ENCODE peak calls at places on chromosomes 7 and 10, in six cellular contexts. One of them, this sample, is unnamed.

GRCh38 chr10:101834341-101834740 is 9.3 kb downstream of the KCNIP2 start:
- DNase-seq in astrocyte of the spinal cord: no peak
- DNase-seq in activated naive CD4-positive, alpha-beta T cell treated with anti-CD3 and anti-CD28 coated beads for 36 hours: no peak
- DNase-seq in pancreas: no peak
- DNase-seq in central memory CD4-positive, alpha-beta T cell: no peak
- DNase-seq in heart left ventricle: no peak
- DNase-seq in this sample: peak

GRCh38 chr7:74174606-74175082 is 488 bp downstream of the EIF4H start:
- DNase-seq in pancreas: peak
- DNase-seq in activated naive CD4-positive, alpha-beta T cell treated with anti-CD3 and anti-CD28 coated beads for 36 hours: peak
- DNase-seq in central memory CD4-positive, alpha-beta T cell: no peak
- DNase-seq in astrocyte of the spinal cord: peak
- DNase-seq in heart left ventricle: peak
- DNase-seq in this sample: no peak

GRCh38 chr10:123502983-123503382 is 163.2 kb upstream of the GPR26 start:
- DNase-seq in heart left ventricle: no peak
- DNase-seq in central memory CD4-positive, alpha-beta T cell: no peak
- DNase-seq in activated naive CD4-positive, alpha-beta T cell treated with anti-CD3 and anti-CD28 coated beads for 36 hours: no peak
- DNase-seq in astrocyte of the spinal cord: no peak
- DNase-seq in pancreas: no peak
- DNase-seq in this sample: no peak

GRCh38 chr10:80463868-80464267 is 9.8 kb downstream of the TSPAN14 start:
- DNase-seq in central memory CD4-positive, alpha-beta T cell: no peak
- DNase-seq in astrocyte of the spinal cord: no peak
- DNase-seq in heart left ventricle: no peak
- DNase-seq in activated naive CD4-positive, alpha-beta T cell treated with anti-CD3 and anti-CD28 coated beads for 36 hours: no peak
- DNase-seq in pancreas: no peak
- DNase-seq in this sample: no peak

GRCh38 chr7:143394068-143394467 is 12.9 kb downstream of the ZYX start:
- DNase-seq in astrocyte of the spinal cord: no peak
- DNase-seq in pancreas: no peak
- DNase-seq in activated naive CD4-positive, alpha-beta T cell treated with anti-CD3 and anti-CD28 coated beads for 36 hours: no peak
- DNase-seq in heart left ventricle: no peak
- DNase-seq in central memory CD4-positive, alpha-beta T cell: no peak
- DNase-seq in this sample: no peak

GRCh38 chr10:132735341-132735775 is 50.6 kb downstream of the NKX6-2 start:
- DNase-seq in astrocyte of the spinal cord: no peak
- DNase-seq in central memory CD4-positive, alpha-beta T cell: no peak
- DNase-seq in activated naive CD4-positive, alpha-beta T cell treated with anti-CD3 and anti-CD28 coated beads for 36 hours: no peak
- DNase-seq in heart left ventricle: no peak
- DNase-seq in pancreas: no peak
- DNase-seq in this sample: no peak

GRCh38 chr10:24928163-24928562 is 24.2 kb downstream of the PRTFDC1 start:
- DNase-seq in activated naive CD4-positive, alpha-beta T cell treated with anti-CD3 and anti-CD28 coated beads for 36 hours: no peak
- DNase-seq in heart left ventricle: no peak
- DNase-seq in central memory CD4-positive, alpha-beta T cell: no peak
- DNase-seq in pancreas: no peak
- DNase-seq in astrocyte of the spinal cord: no peak
- DNase-seq in this sample: no peak

GRCh38 chr10:124451227-124451807 is 1.5 kb upstream of the NKX1-2 start:
- DNase-seq in astrocyte of the spinal cord: no peak
- DNase-seq in activated naive CD4-positive, alpha-beta T cell treated with anti-CD3 and anti-CD28 coated beads for 36 hours: no peak
- DNase-seq in heart left ventricle: no peak
- DNase-seq in pancreas: no peak
- DNase-seq in central memory CD4-positive, alpha-beta T cell: no peak
- DNase-seq in this sample: no peak

GRCh38 chr10:71766717-71767419 is 6.5 kb downstream of the VSIR start:
- DNase-seq in central memory CD4-positive, alpha-beta T cell: no peak
- DNase-seq in heart left ventricle: peak
- DNase-seq in activated naive CD4-positive, alpha-beta T cell treated with anti-CD3 and anti-CD28 coated beads for 36 hours: no peak
- DNase-seq in astrocyte of the spinal cord: peak
- DNase-seq in pancreas: peak
- DNase-seq in this sample: no peak

GRCh38 chr7:148813890-148814289 is 70.2 kb downstream of the EZH2 start:
- DNase-seq in heart left ventricle: no peak
- DNase-seq in astrocyte of the spinal cord: no peak
- DNase-seq in central memory CD4-positive, alpha-beta T cell: no peak
- DNase-seq in pancreas: no peak
- DNase-seq in activated naive CD4-positive, alpha-beta T cell treated with anti-CD3 and anti-CD28 coated beads for 36 hours: no peak
- DNase-seq in this sample: no peak

GRCh38 chr10:102090772-102091171 is 25.6 kb downstream of the HPS6 start:
- DNase-seq in activated naive CD4-positive, alpha-beta T cell treated with anti-CD3 and anti-CD28 coated beads for 36 hours: no peak
- DNase-seq in central memory CD4-positive, alpha-beta T cell: no peak
- DNase-seq in pancreas: no peak
- DNase-seq in astrocyte of the spinal cord: no peak
- DNase-seq in heart left ventricle: no peak
- DNase-seq in this sample: no peak

GRCh38 chr7:41139789-41140188 is 563.1 kb downstream of the INHBA start:
- DNase-seq in central memory CD4-positive, alpha-beta T cell: no peak
- DNase-seq in activated naive CD4-positive, alpha-beta T cell treated with anti-CD3 and anti-CD28 coated beads for 36 hours: no peak
- DNase-seq in pancreas: no peak
- DNase-seq in astrocyte of the spinal cord: no peak
- DNase-seq in heart left ventricle: no peak
- DNase-seq in this sample: no peak

GRCh38 chr10:101781984-101782810 is 1.0 kb downstream of the NPM3 start:
- DNase-seq in central memory CD4-positive, alpha-beta T cell: no peak
- DNase-seq in pancreas: no peak
- DNase-seq in heart left ventricle: no peak
- DNase-seq in astrocyte of the spinal cord: no peak
- DNase-seq in activated naive CD4-positive, alpha-beta T cell treated with anti-CD3 and anti-CD28 coated beads for 36 hours: no peak
- DNase-seq in this sample: no peak

GRCh38 chr7:139482662-139483466 is 609 bp downstream of the KLRG2 start:
- DNase-seq in activated naive CD4-positive, alpha-beta T cell treated with anti-CD3 and anti-CD28 coated beads for 36 hours: peak
- DNase-seq in astrocyte of the spinal cord: no peak
- DNase-seq in central memory CD4-positive, alpha-beta T cell: no peak
- DNase-seq in heart left ventricle: no peak
- DNase-seq in pancreas: peak
- DNase-seq in this sample: no peak

GRCh38 chr7:30713397-30713796 is 31.1 kb upstream of the CRHR2 start:
- DNase-seq in activated naive CD4-positive, alpha-beta T cell treated with anti-CD3 and anti-CD28 coated beads for 36 hours: no peak
- DNase-seq in pancreas: no peak
- DNase-seq in heart left ventricle: no peak
- DNase-seq in astrocyte of the spinal cord: no peak
- DNase-seq in central memory CD4-positive, alpha-beta T cell: no peak
- DNase-seq in this sample: no peak

GRCh38 chr10:58932821-58933314 is 243.6 kb upstream of the PHYHIPL start:
- DNase-seq in heart left ventricle: no peak
- DNase-seq in activated naive CD4-positive, alpha-beta T cell treated with anti-CD3 and anti-CD28 coated beads for 36 hours: no peak
- DNase-seq in central memory CD4-positive, alpha-beta T cell: no peak
- DNase-seq in pancreas: no peak
- DNase-seq in astrocyte of the spinal cord: no peak
- DNase-seq in this sample: no peak

GRCh38 chr7:8433477-8434289 is at the start of gene NXPH1:
- DNase-seq in heart left ventricle: peak
- DNase-seq in astrocyte of the spinal cord: no peak
- DNase-seq in activated naive CD4-positive, alpha-beta T cell treated with anti-CD3 and anti-CD28 coated beads for 36 hours: no peak
- DNase-seq in central memory CD4-positive, alpha-beta T cell: no peak
- DNase-seq in pancreas: peak
- DNase-seq in this sample: no peak

GRCh38 chr7:14924398-14924797 is 21.8 kb upstream of the DGKB start:
- DNase-seq in activated naive CD4-positive, alpha-beta T cell treated with anti-CD3 and anti-CD28 coated beads for 36 hours: no peak
- DNase-seq in astrocyte of the spinal cord: peak
- DNase-seq in pancreas: no peak
- DNase-seq in central memory CD4-positive, alpha-beta T cell: no peak
- DNase-seq in heart left ventricle: no peak
- DNase-seq in this sample: no peak

GRCh38 chr7:129906700-129907099 is 46.1 kb downstream of the UBE2H start:
- DNase-seq in astrocyte of the spinal cord: peak
- DNase-seq in pancreas: peak
- DNase-seq in activated naive CD4-positive, alpha-beta T cell treated with anti-CD3 and anti-CD28 coated beads for 36 hours: no peak
- DNase-seq in heart left ventricle: no peak
- DNase-seq in central memory CD4-positive, alpha-beta T cell: peak
- DNase-seq in this sample: no peak

GRCh38 chr10:81026597-81026996 is 488.9 kb downstream of the SH2D4B start:
- DNase-seq in pancreas: no peak
- DNase-seq in heart left ventricle: no peak
- DNase-seq in central memory CD4-positive, alpha-beta T cell: no peak
- DNase-seq in activated naive CD4-positive, alpha-beta T cell treated with anti-CD3 and anti-CD28 coated beads for 36 hours: no peak
- DNase-seq in astrocyte of the spinal cord: peak
- DNase-seq in this sample: no peak

GRCh38 chr7:2825595-2826227 is 18.4 kb downstream of the GNA12 start:
- DNase-seq in astrocyte of the spinal cord: no peak
- DNase-seq in pancreas: no peak
- DNase-seq in activated naive CD4-positive, alpha-beta T cell treated with anti-CD3 and anti-CD28 coated beads for 36 hours: no peak
- DNase-seq in heart left ventricle: no peak
- DNase-seq in central memory CD4-positive, alpha-beta T cell: no peak
- DNase-seq in this sample: no peak

GRCh38 chr7:85593355-85593754 is 406.5 kb upstream of the SEMA3D start:
- DNase-seq in pancreas: no peak
- DNase-seq in activated naive CD4-positive, alpha-beta T cell treated with anti-CD3 and anti-CD28 coated beads for 36 hours: no peak
- DNase-seq in heart left ventricle: no peak
- DNase-seq in astrocyte of the spinal cord: no peak
- DNase-seq in central memory CD4-positive, alpha-beta T cell: no peak
- DNase-seq in this sample: no peak

GRCh38 chr7:6228865-6229264 is 43.6 kb downstream of the CYTH3 start:
- DNase-seq in activated naive CD4-positive, alpha-beta T cell treated with anti-CD3 and anti-CD28 coated beads for 36 hours: no peak
- DNase-seq in heart left ventricle: no peak
- DNase-seq in central memory CD4-positive, alpha-beta T cell: no peak
- DNase-seq in astrocyte of the spinal cord: peak
- DNase-seq in pancreas: no peak
- DNase-seq in this sample: no peak

GRCh38 chr10:9987197-9987596 is 1030.5 kb upstream of the CELF2 start:
- DNase-seq in astrocyte of the spinal cord: no peak
- DNase-seq in activated naive CD4-positive, alpha-beta T cell treated with anti-CD3 and anti-CD28 coated beads for 36 hours: no peak
- DNase-seq in heart left ventricle: no peak
- DNase-seq in pancreas: no peak
- DNase-seq in central memory CD4-positive, alpha-beta T cell: no peak
- DNase-seq in this sample: no peak

GRCh38 chr7:138129551-138130165 is 53.4 kb downstream of the AKR1D1 start:
- DNase-seq in central memory CD4-positive, alpha-beta T cell: no peak
- DNase-seq in pancreas: no peak
- DNase-seq in heart left ventricle: no peak
- DNase-seq in astrocyte of the spinal cord: no peak
- DNase-seq in activated naive CD4-positive, alpha-beta T cell treated with anti-CD3 and anti-CD28 coated beads for 36 hours: no peak
- DNase-seq in this sample: no peak

GRCh38 chr10:100348389-100348927 is 1.4 kb downstream of the SCD start:
- DNase-seq in activated naive CD4-positive, alpha-beta T cell treated with anti-CD3 and anti-CD28 coated beads for 36 hours: no peak
- DNase-seq in central memory CD4-positive, alpha-beta T cell: no peak
- DNase-seq in astrocyte of the spinal cord: no peak
- DNase-seq in pancreas: no peak
- DNase-seq in heart left ventricle: no peak
- DNase-seq in this sample: no peak

GRCh38 chr10:132960071-132960472 is 17.7 kb upstream of the CFAP46 start:
- DNase-seq in heart left ventricle: peak
- DNase-seq in central memory CD4-positive, alpha-beta T cell: no peak
- DNase-seq in pancreas: no peak
- DNase-seq in astrocyte of the spinal cord: no peak
- DNase-seq in activated naive CD4-positive, alpha-beta T cell treated with anti-CD3 and anti-CD28 coated beads for 36 hours: no peak
- DNase-seq in this sample: no peak

GRCh38 chr7:30864146-30864545 is 47.5 kb upstream of the AQP1 start:
- DNase-seq in central memory CD4-positive, alpha-beta T cell: no peak
- DNase-seq in pancreas: no peak
- DNase-seq in heart left ventricle: no peak
- DNase-seq in activated naive CD4-positive, alpha-beta T cell treated with anti-CD3 and anti-CD28 coated beads for 36 hours: no peak
- DNase-seq in astrocyte of the spinal cord: no peak
- DNase-seq in this sample: no peak

GRCh38 chr7:118836933-118837332 is 612.4 kb downstream of the ANKRD7 start:
- DNase-seq in heart left ventricle: no peak
- DNase-seq in astrocyte of the spinal cord: no peak
- DNase-seq in central memory CD4-positive, alpha-beta T cell: no peak
- DNase-seq in pancreas: no peak
- DNase-seq in activated naive CD4-positive, alpha-beta T cell treated with anti-CD3 and anti-CD28 coated beads for 36 hours: no peak
- DNase-seq in this sample: no peak

GRCh38 chr7:7799138-7799537 is 80.7 kb upstream of the RPA3 start:
- DNase-seq in astrocyte of the spinal cord: no peak
- DNase-seq in pancreas: no peak
- DNase-seq in heart left ventricle: no peak
- DNase-seq in central memory CD4-positive, alpha-beta T cell: no peak
- DNase-seq in activated naive CD4-positive, alpha-beta T cell treated with anti-CD3 and anti-CD28 coated beads for 36 hours: no peak
- DNase-seq in this sample: no peak

GRCh38 chr10:24457661-24458318 is 248.9 kb downstream of the KIAA1217 start:
- DNase-seq in heart left ventricle: no peak
- DNase-seq in pancreas: no peak
- DNase-seq in central memory CD4-positive, alpha-beta T cell: no peak
- DNase-seq in activated naive CD4-positive, alpha-beta T cell treated with anti-CD3 and anti-CD28 coated beads for 36 hours: no peak
- DNase-seq in astrocyte of the spinal cord: no peak
- DNase-seq in this sample: peak

GRCh38 chr7:12683678-12684077 is 3.8 kb upstream of the ARL4A start:
- DNase-seq in astrocyte of the spinal cord: peak
- DNase-seq in central memory CD4-positive, alpha-beta T cell: no peak
- DNase-seq in activated naive CD4-positive, alpha-beta T cell treated with anti-CD3 and anti-CD28 coated beads for 36 hours: no peak
- DNase-seq in pancreas: no peak
- DNase-seq in heart left ventricle: no peak
- DNase-seq in this sample: no peak

GRCh38 chr10:94963901-94964300 is 25.4 kb downstream of the CYP2C9 start:
- DNase-seq in astrocyte of the spinal cord: peak
- DNase-seq in pancreas: peak
- DNase-seq in activated naive CD4-positive, alpha-beta T cell treated with anti-CD3 and anti-CD28 coated beads for 36 hours: no peak
- DNase-seq in heart left ventricle: no peak
- DNase-seq in central memory CD4-positive, alpha-beta T cell: no peak
- DNase-seq in this sample: peak

GRCh38 chr10:114320249-114321116 is 81.4 kb downstream of the VWA2 start:
- DNase-seq in pancreas: no peak
- DNase-seq in heart left ventricle: peak
- DNase-seq in central memory CD4-positive, alpha-beta T cell: no peak
- DNase-seq in activated naive CD4-positive, alpha-beta T cell treated with anti-CD3 and anti-CD28 coated beads for 36 hours: no peak
- DNase-seq in astrocyte of the spinal cord: peak
- DNase-seq in this sample: no peak

GRCh38 chr7:13411151-13411550 is 578.3 kb downstream of the ETV1 start:
- DNase-seq in activated naive CD4-positive, alpha-beta T cell treated with anti-CD3 and anti-CD28 coated beads for 36 hours: no peak
- DNase-seq in heart left ventricle: no peak
- DNase-seq in central memory CD4-positive, alpha-beta T cell: no peak
- DNase-seq in astrocyte of the spinal cord: no peak
- DNase-seq in pancreas: no peak
- DNase-seq in this sample: no peak

GRCh38 chr7:6092953-6093354 is 61.8 kb downstream of the ANKRD61 start:
- DNase-seq in astrocyte of the spinal cord: no peak
- DNase-seq in central memory CD4-positive, alpha-beta T cell: no peak
- DNase-seq in pancreas: no peak
- DNase-seq in heart left ventricle: no peak
- DNase-seq in activated naive CD4-positive, alpha-beta T cell treated with anti-CD3 and anti-CD28 coated beads for 36 hours: no peak
- DNase-seq in this sample: no peak

GRCh38 chr10:14022052-14022451 is 308.7 kb downstream of the FRMD4A start:
- DNase-seq in central memory CD4-positive, alpha-beta T cell: no peak
- DNase-seq in pancreas: no peak
- DNase-seq in heart left ventricle: no peak
- DNase-seq in astrocyte of the spinal cord: no peak
- DNase-seq in activated naive CD4-positive, alpha-beta T cell treated with anti-CD3 and anti-CD28 coated beads for 36 hours: no peak
- DNase-seq in this sample: no peak

GRCh38 chr7:7672545-7673239 is 32.1 kb downstream of the UMAD1 start:
- DNase-seq in heart left ventricle: no peak
- DNase-seq in activated naive CD4-positive, alpha-beta T cell treated with anti-CD3 and anti-CD28 coated beads for 36 hours: peak
- DNase-seq in central memory CD4-positive, alpha-beta T cell: no peak
- DNase-seq in pancreas: no peak
- DNase-seq in astrocyte of the spinal cord: no peak
- DNase-seq in this sample: no peak

This sample was measured in Jurkat, Clone E6-1.